ENCODE peak calls at places on chromosomes 1 and 21, in four cellular contexts. Y is K562, I is HepG2, J is GM12878. D is an unnamed sample.

GRCh38 chr1:85606414-85606800 is 25.8 kb downstream of the CCN1 start:
- DNase-seq in Y (no peak), I (no peak), J (no peak), D (no peak)

GRCh38 chr1:66291047-66291864 is 242.7 kb upstream of the SGIP1 start:
- DNase-seq in Y (no peak), I (no peak), J (no peak), D (no peak)

GRCh38 chr1:77987942-77988341 is 9.1 kb upstream of the FUBP1 start:
- DNase-seq in Y (no peak), I (no peak), J (no peak), D (no peak)

GRCh38 chr1:18191037-18191867 is 83.7 kb downstream of the IGSF21 start:
- DNase-seq in Y (no peak), I (no peak), J (no peak), D (no peak)

GRCh38 chr1:59892836-59893811 is 33.4 kb downstream of the CYP2J2 start:
- DNase-seq in Y (no peak), I (no peak), J (no peak), D (no peak)

GRCh38 chr1:1917995-1918900 is 831 bp downstream of the TMEM52 start:
- DNase-seq in Y (no peak), I (no peak), J (no peak), D (no peak)

GRCh38 chr1:36497207-36497606 is 14.5 kb upstream of the CSF3R start:
- DNase-seq in Y (no peak), I (no peak), J (no peak), D (no peak)

GRCh38 chr1:239987103-239987745 is 104.5 kb upstream of the FMN2 start:
- DNase-seq in Y (peak), I (peak), J (no peak), D (peak)

GRCh38 chr1:65995928-65996327 is 203.2 kb downstream of the PDE4B start:
- DNase-seq in Y (no peak), I (no peak), J (no peak), D (no peak)

GRCh38 chr1:175268720-175269119 is 76.1 kb upstream of the KIAA0040 start:
- DNase-seq in Y (no peak), I (no peak), J (no peak), D (no peak)

GRCh38 chr21:46553993-46554392 is 50.9 kb downstream of the S100B start:
- DNase-seq in Y (no peak), I (no peak), J (no peak), D (no peak)

GRCh38 chr1:34418166-34418565 is 241.5 kb downstream of the C1orf94 start:
- DNase-seq in Y (no peak), I (no peak), J (no peak), D (no peak)

GRCh38 chr1:116908266-116908665 is 1.4 kb upstream of the PTGFRN start:
- DNase-seq in Y (no peak), I (no peak), J (no peak), D (no peak)

GRCh38 chr1:45205000-45205909 is 1.1 kb downstream of the ZSWIM5 start:
- DNase-seq in Y (no peak), I (peak), J (no peak), D (peak)

GRCh38 chr1:160342520-160342919 is 530 bp downstream of the COPA start:
- DNase-seq in Y (no peak), I (no peak), J (no peak), D (no peak)

GRCh38 chr1:50605186-50605875 is 182.1 kb upstream of the DMRTA2 start:
- DNase-seq in Y (peak), I (peak), J (no peak), D (peak)

GRCh38 chr1:38915352-38915948 is 26.2 kb downstream of the RHBDL2 start:
- DNase-seq in Y (peak), I (no peak), J (no peak), D (no peak)

GRCh38 chr1:209646558-209646957 is 5.7 kb downstream of the LAMB3 start:
- DNase-seq in Y (no peak), I (no peak), J (no peak), D (peak)

GRCh38 chr21:42515708-42516502 is 2.3 kb downstream of the SLC37A1 start:
- DNase-seq in Y (no peak), I (no peak), J (no peak), D (no peak)

GRCh38 chr1:2145946-2146835 is 48.4 kb downstream of the FAAP20 start:
- DNase-seq in Y (no peak), I (no peak), J (no peak), D (no peak)

GRCh38 chr21:33643658-33644311 is 1.5 kb downstream of the ITSN1 start:
- DNase-seq in Y (no peak), I (peak), J (no peak), D (no peak)

GRCh38 chr1:73998348-73998959 is 199.5 kb downstream of the LRRIQ3 start:
- DNase-seq in Y (no peak), I (peak), J (peak), D (no peak)

GRCh38 chr21:46572850-46573249 is 32.0 kb downstream of the S100B start:
- DNase-seq in Y (no peak), I (no peak), J (no peak), D (no peak)

GRCh38 chr1:113675299-113675698 is 84.0 kb downstream of the PHTF1 start:
- DNase-seq in Y (no peak), I (no peak), J (no peak), D (no peak)

GRCh38 chr1:90325165-90325564 is 330.3 kb downstream of the ZNF326 start:
- DNase-seq in Y (no peak), I (no peak), J (no peak), D (no peak)

GRCh38 chr1:97745912-97746311 is 174.9 kb downstream of the DPYD start:
- DNase-seq in Y (no peak), I (no peak), J (no peak), D (no peak)

GRCh38 chr1:197327776-197328364 is 59.8 kb downstream of the CRB1 start:
- DNase-seq in Y (no peak), I (no peak), J (no peak), D (no peak)

GRCh38 chr1:201154389-201155165 is at the start of gene TMEM9:
- DNase-seq in Y (peak), I (peak), J (peak), D (peak)

GRCh38 chr1:110233861-110234260 is 23.7 kb downstream of the KCNC4 start:
- DNase-seq in Y (no peak), I (no peak), J (no peak), D (no peak)

GRCh38 chr1:181152892-181153633 is 64.6 kb downstream of the IER5 start:
- DNase-seq in Y (peak), I (no peak), J (no peak), D (peak)

GRCh38 chr1:92708368-92708950 is 76.4 kb downstream of the EVI5 start:
- DNase-seq in Y (no peak), I (no peak), J (no peak), D (no peak)

GRCh38 chr1:61100578-61100977 is 18.2 kb downstream of the NFIA start:
- DNase-seq in Y (no peak), I (no peak), J (no peak), D (no peak)

GRCh38 chr1:61097326-61097725 is 15.0 kb downstream of the NFIA start:
- DNase-seq in Y (no peak), I (no peak), J (no peak), D (no peak)

GRCh38 chr1:61098906-61099437 is 16.6 kb downstream of the NFIA start:
- DNase-seq in Y (no peak), I (no peak), J (no peak), D (no peak)

GRCh38 chr1:61095127-61095812 is 12.9 kb downstream of the NFIA start:
- DNase-seq in Y (no peak), I (no peak), J (no peak), D (no peak)

GRCh38 chr1:61098333-61098732 is 16.0 kb downstream of the NFIA start:
- DNase-seq in Y (no peak), I (no peak), J (no peak), D (no peak)
- TF ChIP-seq TCF7 in Y (no peak), I (no peak), J (no peak), D (no peak)

GRCh38 chr1:247857986-247858356 is 984 bp downstream of the TRIM58 start:
- DNase-seq in Y (no peak), I (no peak), J (no peak), D (no peak)

GRCh38 chr1:247862756-247863155 is 5.8 kb downstream of the TRIM58 start:
- DNase-seq in Y (no peak), I (no peak), J (no peak), D (no peak)

GRCh38 chr1:247855911-247856310 is 1.1 kb upstream of the TRIM58 start:
- DNase-seq in Y (no peak), I (no peak), J (no peak), D (no peak)

GRCh38 chr1:247854899-247855545 is 2.0 kb upstream of the TRIM58 start:
- DNase-seq in Y (peak), I (no peak), J (no peak), D (no peak)

DNA sequence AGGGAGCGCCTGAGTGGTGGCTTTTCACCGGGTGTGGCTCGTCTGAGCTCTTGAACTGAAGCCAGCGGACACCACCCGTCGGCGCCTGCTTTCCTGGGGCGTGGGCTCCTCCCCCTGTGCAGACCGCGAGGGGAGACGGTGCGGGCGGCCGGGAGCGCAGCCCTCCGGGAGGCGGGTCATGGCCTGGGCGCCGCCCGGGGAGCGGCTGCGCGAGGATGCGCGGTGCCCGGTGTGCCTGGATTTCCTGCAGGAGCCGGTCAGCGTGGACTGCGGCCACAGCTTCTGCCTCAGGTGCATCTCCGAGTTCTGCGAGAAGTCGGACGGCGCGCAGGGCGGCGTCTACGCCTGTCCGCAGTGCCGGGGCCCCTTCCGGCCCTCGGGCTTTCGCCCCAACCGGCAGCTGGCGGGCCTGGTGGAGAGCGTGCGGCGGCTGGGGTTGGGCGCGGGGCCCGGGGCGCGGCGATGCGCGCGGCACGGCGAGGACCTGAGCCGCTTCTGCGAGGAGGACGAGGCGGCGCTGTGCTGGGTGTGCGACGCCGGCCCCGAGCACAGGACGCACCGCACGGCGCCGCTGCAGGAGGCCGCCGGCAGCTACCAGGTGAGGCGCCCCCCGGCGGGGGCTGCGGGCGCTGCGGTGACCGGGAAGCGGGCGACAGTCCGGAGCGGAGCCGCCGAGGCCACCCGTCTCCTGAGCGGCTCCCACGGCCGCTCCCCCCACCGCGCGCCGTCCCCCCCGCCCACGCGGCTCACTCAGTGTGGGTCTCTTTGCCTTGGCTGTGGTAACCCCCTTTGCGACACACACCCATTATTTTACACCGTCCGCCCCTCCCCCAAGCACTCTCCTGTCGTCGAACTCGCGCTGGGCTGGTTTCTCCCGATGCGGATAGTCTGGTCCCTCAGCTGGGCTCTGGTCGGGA is at the start of gene TRIM58:
- DNase-seq in Y (peak), I (no peak), J (no peak), D (peak)
- TF ChIP-seq NR2C2 in Y (peak), I (no peak), J (no peak), D (no peak)

DNA sequence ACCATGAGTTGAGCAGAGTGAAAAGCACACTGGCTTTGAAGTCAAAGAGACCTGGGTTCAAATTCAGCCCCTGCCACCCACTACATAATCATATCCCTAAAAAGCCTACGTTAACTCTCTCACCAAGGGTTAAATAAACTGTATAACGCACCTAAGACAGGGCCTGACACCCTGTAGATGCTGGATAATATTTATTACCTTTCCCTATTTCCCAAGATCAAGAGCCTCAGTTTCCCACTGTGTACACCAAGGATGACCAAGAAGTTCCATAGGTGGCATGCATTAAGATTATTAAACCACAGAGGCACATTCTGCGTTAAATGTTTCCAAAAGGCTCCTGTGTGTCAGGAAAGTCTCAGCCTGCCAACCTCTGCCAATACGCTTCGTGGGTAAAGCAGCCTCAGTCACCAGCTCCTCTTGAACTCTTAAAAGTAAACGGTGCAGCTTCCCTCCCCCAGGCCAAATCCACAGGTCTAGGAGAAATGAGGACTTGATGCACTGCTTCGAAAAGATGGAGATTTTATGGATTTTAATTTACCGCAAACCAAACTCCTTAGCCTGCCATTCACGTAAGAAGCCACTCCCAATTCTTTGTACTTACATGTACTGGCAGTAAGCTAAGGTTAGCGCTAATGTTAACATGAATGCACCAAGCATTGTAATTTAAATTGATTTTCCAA is 2.7 kb downstream of the USP24 start:
- DNase-seq in Y (no peak), I (no peak), J (no peak), D (no peak)
- TF ChIP-seq TCF7 in Y (no peak), I (no peak), J (no peak), D (no peak)

DNA sequence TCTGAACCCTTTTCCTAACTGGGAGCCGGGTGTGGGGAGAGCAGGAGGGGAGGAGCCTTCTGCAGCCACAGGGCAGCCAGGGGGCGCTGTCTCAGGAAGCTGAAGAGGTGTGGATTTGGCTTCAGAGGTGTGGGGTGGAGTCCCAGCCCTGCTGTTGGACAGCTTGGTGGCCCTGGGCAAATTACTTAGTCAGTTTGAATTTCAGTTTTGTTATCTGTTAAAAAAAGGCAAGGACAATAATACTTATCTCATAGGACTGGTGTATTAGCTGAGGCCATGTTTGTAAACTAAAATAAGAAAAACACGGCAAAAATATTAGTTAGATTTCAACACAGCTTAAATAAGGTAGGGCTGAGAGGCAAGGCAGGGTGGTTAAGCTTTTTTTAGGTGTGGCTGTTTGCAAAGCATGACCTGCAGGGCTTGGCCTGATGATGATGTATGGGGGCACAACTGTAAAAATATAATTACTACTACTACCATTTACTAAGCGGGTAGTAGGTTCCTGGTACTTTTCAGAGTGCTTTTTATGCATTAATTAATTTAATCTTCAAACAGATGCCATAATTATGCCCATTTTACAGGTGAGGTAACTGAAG is 111.8 kb downstream of the PLXNA2 start:
- DNase-seq in Y (peak), I (peak), J (peak), D (peak)
- TF ChIP-seq NR2C2 in Y (no peak), I (no peak), J (no peak), D (no peak)

GRCh38 chr1:27603320-27603961 is 503 bp downstream of the AHDC1 start:
- DNase-seq in Y (peak), I (no peak), J (no peak), D (no peak)
- TF ChIP-seq TCF7 in Y (no peak), I (no peak), J (no peak), D (no peak)

GRCh38 chr1:231871878-231872277 is 245.3 kb downstream of the DISC1 start:
- DNase-seq in Y (no peak), I (no peak), J (no peak), D (no peak)

GRCh38 chr1:231871471-231871870 is 244.9 kb downstream of the DISC1 start:
- DNase-seq in Y (no peak), I (no peak), J (no peak), D (no peak)

GRCh38 chr1:231869364-231869763 is 242.8 kb downstream of the DISC1 start:
- DNase-seq in Y (no peak), I (no peak), J (no peak), D (no peak)

GRCh38 chr1:231867607-231868006 is 241.0 kb downstream of the DISC1 start:
- DNase-seq in Y (no peak), I (no peak), J (no peak), D (no peak)

GRCh38 chr1:231872461-231872910 is 245.9 kb downstream of the DISC1 start:
- DNase-seq in Y (no peak), I (no peak), J (no peak), D (no peak)
- TF ChIP-seq NR2C2 in Y (no peak), I (no peak), J (no peak), D (no peak)

GRCh38 chr1:7784492-7785071 is 491 bp downstream of the PER3 start:
- DNase-seq in Y (no peak), I (no peak), J (no peak), D (peak)
- TF ChIP-seq TCF7 in Y (no peak), I (no peak), J (no peak), D (peak)

DNA sequence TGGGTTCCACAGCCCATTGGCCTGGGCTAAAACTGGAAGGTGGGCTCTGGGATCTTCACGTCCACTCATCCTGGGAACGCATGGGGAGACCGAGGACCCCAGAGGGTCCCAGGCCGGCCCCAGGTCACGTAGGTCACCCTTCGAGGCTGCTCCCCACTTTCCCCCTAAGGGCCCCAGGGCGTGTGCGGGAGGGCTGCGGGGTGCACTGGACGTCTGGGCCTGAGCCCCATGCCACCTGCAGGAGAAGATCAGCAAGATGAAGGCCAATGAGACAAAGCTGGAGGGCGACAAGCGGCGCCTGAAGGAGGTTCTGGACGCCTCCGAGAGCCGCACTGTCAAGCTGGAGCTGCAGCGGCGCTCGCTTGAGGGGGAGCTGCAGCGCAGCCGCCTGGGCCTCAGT is 12.5 kb downstream of the MFAP2 start:
- DNase-seq in Y (no peak), I (no peak), J (no peak), D (no peak)
- TF ChIP-seq NR2C2 in Y (no peak), I (no peak), J (no peak), D (no peak)

GRCh38 chr1:29810121-29811120 is 574.1 kb downstream of the PTPRU start:
- DNase-seq in Y (no peak), I (no peak), J (no peak), D (no peak)

GRCh38 chr1:29809446-29810120 is 573.3 kb downstream of the PTPRU start:
- DNase-seq in Y (no peak), I (no peak), J (no peak), D (no peak)

GRCh38 chr1:29811247-29811646 is 574.9 kb downstream of the PTPRU start:
- DNase-seq in Y (no peak), I (no peak), J (no peak), D (no peak)

GRCh38 chr1:29811727-29812396 is 575.5 kb downstream of the PTPRU start:
- DNase-seq in Y (no peak), I (no peak), J (no peak), D (no peak)

GRCh38 chr1:29812397-29813135 is 576.2 kb downstream of the PTPRU start:
- DNase-seq in Y (no peak), I (no peak), J (no peak), D (no peak)
- TF ChIP-seq TCF7 in Y (no peak), I (no peak), J (no peak), D (no peak)